ENCODE peak calls at places on chromosomes 13 and 19, in ten cellular contexts. D, U, R, V, E, B, J, P, T and H are unnamed samples.

GRCh38 chr19:1587872-1588271 is 4.8 kb downstream of the MBD3 start:
- DNase-seq in D (no peak), U (no peak), R (no peak), V (no peak), E (no peak), B (no peak), J (no peak), P (no peak), T (no peak), H (no peak)

GRCh38 chr19:8206147-8207087 is 2.8 kb upstream of the CERS4 start:
- DNase-seq in D (no peak), U (no peak), R (no peak), V (no peak), E (no peak), B (no peak), J (no peak), P (no peak), T (no peak), H (no peak)

GRCh38 chr19:47755065-47755761 is 9.9 kb downstream of the NOP53 start:
- DNase-seq in D (no peak), U (no peak), R (no peak), V (no peak), E (no peak), B (no peak), J (no peak), P (no peak), T (no peak), H (no peak)

GRCh38 chr13:111304041-111304544 is 16.3 kb upstream of the TEX29 start:
- DNase-seq in D (no peak), U (no peak), R (no peak), V (no peak), E (no peak), B (no peak), J (no peak), P (no peak), T (peak; percentile 24), H (no peak)

GRCh38 chr13:101552797-101553196 is 100.3 kb downstream of the ITGBL1 start:
- DNase-seq in D (no peak), U (no peak), R (no peak), V (no peak), E (no peak), B (no peak), J (peak; percentile 60), P (peak; percentile 52), T (no peak), H (no peak)

GRCh38 chr13:38755792-38756191 is 68.9 kb downstream of the FREM2 start:
- DNase-seq in D (no peak), U (no peak), R (no peak), V (no peak), E (no peak), B (no peak), J (no peak), P (no peak), T (no peak), H (no peak)

GRCh38 chr13:30463820-30464495 is 1.8 kb downstream of the HMGB1 start:
- DNase-seq in D (no peak), U (no peak), R (no peak), V (peak; percentile 56), E (peak; percentile 48), B (peak; percentile 72), J (peak; percentile 68), P (peak; percentile 69), T (peak; percentile 83), H (no peak)

GRCh38 chr13:43316997-43317396 is 293.6 kb downstream of the DNAJC15 start:
- DNase-seq in D (no peak), U (no peak), R (no peak), V (no peak), E (no peak), B (no peak), J (peak; percentile 71), P (peak; percentile 75), T (no peak), H (no peak)

GRCh38 chr19:32570081-32570785 is 10.8 kb upstream of the PDCD5 start:
- DNase-seq in D (peak; percentile 56), U (peak; percentile 24), R (peak; percentile 26), V (peak; percentile 59), E (peak; percentile 31), B (no peak), J (peak; percentile 50), P (peak; percentile 72), T (no peak), H (no peak)

GRCh38 chr13:97712770-97713169 is 240.7 kb upstream of the IPO5 start:
- DNase-seq in D (no peak), U (no peak), R (no peak), V (no peak), E (no peak), B (no peak), J (no peak), P (no peak), T (no peak), H (no peak)

GRCh38 chr19:18697680-18698079 is 14.2 kb downstream of the CRTC1 start:
- DNase-seq in D (no peak), U (no peak), R (no peak), V (no peak), E (no peak), B (peak; percentile 62), J (no peak), P (no peak), T (no peak), H (no peak)

GRCh38 chr13:31011193-31011860 is 78.9 kb downstream of the TEX26 start:
- DNase-seq in D (no peak), U (no peak), R (no peak), V (no peak), E (no peak), B (no peak), J (no peak), P (no peak), T (no peak), H (no peak)

DNA sequence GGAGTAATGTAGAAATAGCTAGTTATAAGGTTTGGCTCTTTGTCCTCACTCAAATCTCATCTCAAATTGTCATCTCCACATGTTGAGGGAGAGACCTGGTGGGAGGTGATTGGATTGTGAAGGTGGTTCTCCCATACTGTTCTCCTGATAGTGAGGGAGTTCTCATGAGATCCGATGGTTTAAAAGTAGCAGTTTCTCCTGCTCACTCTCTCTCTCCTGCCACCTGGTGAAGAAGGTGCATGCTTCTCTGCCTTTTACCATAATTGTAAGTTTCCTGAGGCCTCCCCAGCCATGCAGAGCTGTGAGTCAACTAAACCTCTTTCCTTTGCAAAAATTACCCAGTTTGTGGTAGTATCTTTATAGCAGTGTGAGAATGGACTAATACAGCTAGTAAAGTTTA is 849.4 kb downstream of the DACH1 start:
- DNase-seq in D (no peak), U (no peak), R (no peak), V (no peak), E (no peak), B (no peak), J (no peak), P (no peak), T (no peak), H (no peak)
- TF ChIP-seq CTCF in D (no peak), U (no peak), R (no peak), V (no peak), E (no peak), B (no peak), J (no peak), P (no peak), T (no peak), H (no peak)

DNA sequence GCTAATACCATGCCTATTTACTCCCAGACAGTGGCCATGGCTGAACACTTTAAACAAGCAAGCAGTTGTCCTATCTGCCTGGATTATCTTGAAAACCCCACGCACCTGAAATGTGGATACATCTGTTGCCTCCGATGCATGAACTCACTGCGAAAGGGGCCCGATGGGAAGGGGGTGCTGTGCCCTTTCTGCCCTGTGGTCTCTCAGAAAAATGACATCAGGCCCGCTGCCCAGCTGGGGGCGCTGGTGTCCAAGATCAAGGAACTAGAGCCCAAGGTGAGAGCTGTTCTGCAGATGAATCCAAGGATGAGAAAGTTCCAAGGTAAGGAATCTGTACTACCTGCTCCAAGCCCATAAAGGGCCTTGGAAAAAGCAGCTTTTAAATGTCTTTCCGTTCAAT is 8.6 kb downstream of the RFPL4AL1 start:
- DNase-seq in D (no peak), U (no peak), R (no peak), V (no peak), E (no peak), B (no peak), J (no peak), P (no peak), T (no peak), H (no peak)
- TF ChIP-seq CTCF in D (no peak), U (no peak), R (no peak), V (no peak), E (no peak), B (peak; percentile 18), J (no peak), P (no peak), T (peak; percentile 59), H (peak; percentile 46)

GRCh38 chr19:13905634-13906524 is at the start of the genes BRME1 and CC2D1A:
- DNase-seq in D (peak; percentile 93), U (peak; percentile 37), R (peak; percentile 88), V (peak; percentile 91), E (peak; percentile 88), B (peak; percentile 96), J (peak; percentile 78), P (peak; percentile 82), T (peak; percentile 73), H (peak; percentile 98)

GRCh38 chr19:13908674-13909073 is 2.7 kb downstream of the CC2D1A start:
- DNase-seq in D (no peak), U (no peak), R (no peak), V (no peak), E (no peak), B (no peak), J (no peak), P (no peak), T (no peak), H (no peak)

GRCh38 chr19:13909430-13909829 is 3.4 kb downstream of the CC2D1A start:
- DNase-seq in D (no peak), U (no peak), R (no peak), V (no peak), E (no peak), B (peak; percentile 66), J (no peak), P (no peak), T (no peak), H (no peak)

GRCh38 chr19:13906525-13906904 is 514 bp downstream of the CC2D1A start:
- DNase-seq in D (no peak), U (no peak), R (no peak), V (no peak), E (no peak), B (no peak), J (no peak), P (no peak), T (no peak), H (no peak)

DNA sequence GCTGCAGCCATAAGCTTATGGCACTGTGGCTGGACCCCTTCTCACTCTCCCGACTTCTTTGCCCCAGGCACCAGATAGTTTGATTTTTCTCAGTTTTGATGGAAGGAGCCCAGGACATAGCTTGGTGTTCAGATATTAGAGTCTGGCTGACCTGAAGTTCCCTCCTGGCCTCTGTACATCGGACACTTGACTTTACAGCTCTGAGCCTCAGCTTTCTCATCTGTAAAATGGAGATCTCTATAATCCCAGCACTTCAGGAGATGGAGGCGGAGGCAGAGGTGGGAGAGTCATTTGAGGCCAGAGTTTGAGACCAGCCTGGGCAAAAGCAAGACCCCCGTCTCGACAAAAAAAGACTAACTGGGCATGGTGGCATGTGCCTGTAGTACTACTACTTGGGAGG is 909 bp downstream of the CC2D1A start:
- DNase-seq in D (no peak), U (no peak), R (no peak), V (no peak), E (no peak), B (no peak), J (no peak), P (no peak), T (no peak), H (no peak)
- TF ChIP-seq CTCF in D (no peak), U (no peak), R (no peak), V (no peak), E (no peak), B (no peak), J (no peak), P (no peak), T (no peak), H (no peak)

GRCh38 chr13:82655518-82655855 is 1226.8 kb downstream of the SLITRK1 start:
- DNase-seq in D (no peak), U (no peak), R (no peak), V (no peak), E (no peak), B (no peak), J (no peak), P (no peak), T (no peak), H (no peak)
- TF ChIP-seq CTCF in D (no peak), U (no peak), R (no peak), V (no peak), E (no peak), B (no peak), J (no peak), P (no peak), T (no peak), H (no peak)